ENCODE peak calls at places on chromosomes 16 and 17, in five cellular contexts. H is mesothelial cell of epicardium; W is NCI-H2107; L is breast epithelium; O is activated CD8-positive, alpha-beta memory T cell treated with anti-CD3 and anti-CD28 coated beads for 24 hours. K is an unnamed sample.

GRCh38 chr16:66365588-66365987 is 903 bp upstream of the CDH5 start:
- DNase-seq in H (no peak), W (no peak), L (peak), O (no peak), K (no peak)

GRCh38 chr17:68499587-68499986 is 12.6 kb upstream of the PRKAR1A start:
- DNase-seq in H (no peak), W (no peak), L (no peak), O (no peak), K (no peak)

GRCh38 chr16:3285131-3285530 is 1.8 kb downstream of the ZNF263 start:
- DNase-seq in H (no peak), W (no peak), L (no peak), O (peak), K (no peak)

GRCh38 chr17:46818319-46818928 is at the start of gene WNT3:
- DNase-seq in H (no peak), W (no peak), L (no peak), O (peak), K (no peak)

GRCh38 chr17:47004906-47005305 is 25.9 kb upstream of the RPRML start:
- DNase-seq in H (no peak), W (no peak), L (no peak), O (no peak), K (no peak)

GRCh38 chr17:65936013-65936412 is 255.9 kb downstream of the CEP112 start:
- DNase-seq in H (no peak), W (no peak), L (no peak), O (no peak), K (no peak)

GRCh38 chr17:63998050-63998720 is at the start of gene PRR29:
- DNase-seq in H (peak), W (peak), L (no peak), O (peak), K (peak)

GRCh38 chr16:67339453-67339852 is 12.8 kb downstream of the LRRC36 start:
- DNase-seq in H (no peak), W (no peak), L (no peak), O (no peak), K (no peak)

GRCh38 chr16:35174006-35174405 is 1714.6 kb downstream of the TP53TG3F start:
- DNase-seq in H (no peak), W (no peak), L (no peak), O (no peak), K (peak)

GRCh38 chr16:17131351-17131750 is 339.4 kb downstream of the XYLT1 start:
- DNase-seq in H (no peak), W (no peak), L (no peak), O (no peak), K (no peak)

GRCh38 chr17:45895304-45895968 is 1.1 kb downstream of the MAPT start:
- DNase-seq in H (peak), W (peak), L (no peak), O (peak), K (no peak)

GRCh38 chr17:75270218-75270965 is 639 bp downstream of the MIF4GD start:
- DNase-seq in H (peak), W (no peak), L (peak), O (peak), K (peak)

GRCh38 chr16:12257926-12258561 is 281.5 kb downstream of the SNX29 start:
- DNase-seq in H (no peak), W (peak), L (no peak), O (no peak), K (no peak)

GRCh38 chr17:41710472-41711090 is 1.6 kb upstream of the GAST start:
- DNase-seq in H (no peak), W (peak), L (no peak), O (no peak), K (no peak)

GRCh38 chr17:79953335-79953734 is 82.3 kb downstream of the TBC1D16 start:
- DNase-seq in H (no peak), W (no peak), L (no peak), O (no peak), K (no peak)

GRCh38 chr17:55334881-55335523 is 70.2 kb downstream of the HLF start:
- DNase-seq in H (no peak), W (no peak), L (no peak), O (no peak), K (peak)

GRCh38 chr16:10754941-10755340 is 11.3 kb downstream of the NUBP1 start:
- DNase-seq in H (no peak), W (no peak), L (no peak), O (no peak), K (no peak)

GRCh38 chr17:31530391-31530990 is 139.0 kb downstream of the RAB11FIP4 start:
- DNase-seq in H (no peak), W (no peak), L (no peak), O (no peak), K (no peak)

GRCh38 chr16:15672514-15673167 is 22.6 kb downstream of the NDE1 start:
- DNase-seq in H (no peak), W (peak), L (peak), O (peak), K (peak)

GRCh38 chr16:2968738-2969544 is at the start of gene PAQR4:
- DNase-seq in H (peak), W (peak), L (peak), O (peak), K (peak)

GRCh38 chr16:83552193-83552592 is 255.6 kb upstream of the HSBP1 start:
- DNase-seq in H (no peak), W (no peak), L (no peak), O (no peak), K (no peak)

GRCh38 chr16:4371481-4372314 is at the start of gene VASN:
- DNase-seq in H (peak), W (no peak), L (peak), O (peak), K (peak)

GRCh38 chr17:82238562-82239201 is 9.8 kb downstream of the SLC16A3 start:
- DNase-seq in H (no peak), W (no peak), L (peak), O (peak), K (no peak)

GRCh38 chr16:30774367-30775130 is 12.4 kb downstream of the RNF40 start:
- DNase-seq in H (no peak), W (no peak), L (no peak), O (no peak), K (no peak)

GRCh38 chr16:49822649-49823370 is 33.1 kb downstream of the ZNF423 start:
- DNase-seq in H (no peak), W (no peak), L (no peak), O (no peak), K (no peak)

GRCh38 chr17:82629748-82630147 is 18.5 kb downstream of the WDR45B start:
- DNase-seq in H (no peak), W (no peak), L (no peak), O (no peak), K (no peak)

GRCh38 chr17:72822358-72823023 is 270.0 kb downstream of the SLC39A11 start:
- DNase-seq in H (no peak), W (peak), L (no peak), O (no peak), K (no peak)

GRCh38 chr17:80498242-80498919 is 22.0 kb upstream of the NPTX1 start:
- DNase-seq in H (no peak), W (no peak), L (peak), O (no peak), K (no peak)

GRCh38 chr17:39767147-39767546 is 29.4 kb downstream of the GRB7 start:
- DNase-seq in H (no peak), W (no peak), L (no peak), O (peak), K (no peak)

GRCh38 chr17:34706029-34706428 is 126.6 kb downstream of the TMEM132E start:
- DNase-seq in H (peak), W (no peak), L (no peak), O (no peak), K (no peak)

GRCh38 chr16:85879975-85880831 is 18.8 kb upstream of the IRF8 start:
- DNase-seq in H (peak), W (no peak), L (no peak), O (peak), K (no peak)

GRCh38 chr17:40520991-40521453 is 19.6 kb upstream of the TNS4 start:
- DNase-seq in H (no peak), W (no peak), L (no peak), O (no peak), K (no peak)

GRCh38 chr17:48642843-48643696 is 16.9 kb upstream of the HOXB9 start:
- DNase-seq in H (no peak), W (no peak), L (no peak), O (no peak), K (no peak)

GRCh38 chr17:80096531-80097306 is 4.7 kb upstream of the GAA start:
- DNase-seq in H (no peak), W (no peak), L (no peak), O (no peak), K (no peak)

K was measured in osteocyte.